ENCODE peak calls at places on chromosome 13, in eight cellular contexts. V, I, E, U, S, K, Y and M are unnamed samples.
A peak's percentile ranks its signal among the peaks of the same experiment; 100 is the strongest.

GRCh38 chr13:18943273-18943672 is 238.4 kb downstream of the TUBA3C start:
- DNase-seq in V (no peak), I (no peak), E (no peak), U (no peak), S (no peak), K (no peak), Y (no peak), M (no peak)

GRCh38 chr13:33582121-33582520 is 235.8 kb upstream of the RFC3 start:
- DNase-seq in V (no peak), I (no peak), E (peak; percentile 12), U (no peak), S (no peak), K (no peak), Y (no peak), M (peak; percentile 12)

GRCh38 chr13:46575321-46575721 is 22.4 kb downstream of the LRCH1 start:
- DNase-seq in V (no peak), I (peak; percentile 46), E (peak; percentile 70), U (no peak), S (no peak), K (no peak), Y (no peak), M (peak; percentile 25)

GRCh38 chr13:30004204-30004603 is 153.8 kb upstream of the UBL3 start:
- DNase-seq in V (no peak), I (no peak), E (no peak), U (no peak), S (no peak), K (no peak), Y (no peak), M (peak; percentile 45)

GRCh38 chr13:111179908-111180756 is 65.0 kb downstream of the ARHGEF7 start:
- DNase-seq in V (no peak), I (no peak), E (no peak), U (no peak), S (no peak), K (no peak), Y (no peak), M (no peak)

GRCh38 chr13:76425930-76426329 is 460.3 kb downstream of the KCTD12 start:
- DNase-seq in V (no peak), I (peak; percentile 78), E (peak; percentile 80), U (no peak), S (peak; percentile 11), K (no peak), Y (no peak), M (peak; percentile 66)

GRCh38 chr13:44311011-44311481 is 62.6 kb upstream of the SERP2 start:
- DNase-seq in V (no peak), I (no peak), E (peak; percentile 42), U (no peak), S (peak; percentile 91), K (no peak), Y (no peak), M (peak; percentile 7)

GRCh38 chr13:97889803-97890202 is 63.7 kb upstream of the IPO5 start:
- DNase-seq in V (no peak), I (no peak), E (no peak), U (no peak), S (no peak), K (no peak), Y (no peak), M (peak; percentile 67)

GRCh38 chr13:75226755-75227435 is 255.1 kb downstream of the TBC1D4 start:
- DNase-seq in V (no peak), I (peak; percentile 54), E (peak; percentile 89), U (no peak), S (peak; percentile 89), K (no peak), Y (peak; percentile 85), M (peak; percentile 96)

GRCh38 chr13:99980201-99981114 is 1.1 kb upstream of the ZIC2 start:
- DNase-seq in V (peak; percentile 47), I (no peak), E (peak; percentile 71), U (peak; percentile 85), S (peak; percentile 57), K (no peak), Y (no peak), M (peak; percentile 60)

DNA sequence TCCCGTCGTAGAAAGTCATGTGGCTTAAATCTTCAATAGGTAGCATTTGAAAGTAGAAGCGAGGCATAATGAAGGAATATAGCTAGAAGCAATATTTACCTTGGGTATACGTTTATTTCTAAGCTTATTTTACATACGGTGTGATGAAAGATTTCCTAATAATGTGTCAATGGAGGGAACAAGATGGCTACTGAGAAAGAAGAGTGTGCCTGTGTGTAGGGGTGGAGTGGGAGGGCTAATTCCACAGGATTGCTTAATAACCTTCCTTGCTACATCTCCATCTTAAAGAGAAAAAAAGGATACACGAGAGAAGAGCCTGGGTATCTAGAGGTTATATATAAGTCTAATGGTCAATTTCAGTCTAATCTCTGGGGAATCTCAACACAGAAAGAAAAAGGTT is 2.0 kb downstream of the SPART start:
- DNase-seq in V (no peak), I (no peak), E (peak; percentile 91), U (no peak), S (no peak), K (no peak), Y (no peak), M (peak; percentile 80)
- H3K4me3 ChIP-seq in V (peak overlapping the region; percentile 67), I (peak overlapping the region; percentile 83), E (no peak overlapping the region), U (no peak overlapping the region), S (no peak overlapping the region), K (peak overlapping the region; percentile 78), Y (no peak overlapping the region), M (peak overlapping the region; percentile 89)

GRCh38 chr13:94196426-94196825 is 283.1 kb downstream of the DCT start:
- DNase-seq in V (no peak), I (no peak), E (no peak), U (no peak), S (no peak), K (no peak), Y (no peak), M (no peak)

GRCh38 chr13:94188173-94188869 is 291.2 kb downstream of the DCT start:
- DNase-seq in V (no peak), I (no peak), E (no peak), U (no peak), S (no peak), K (no peak), Y (no peak), M (no peak)

GRCh38 chr13:94195715-94196114 is 283.8 kb downstream of the DCT start:
- DNase-seq in V (no peak), I (peak; percentile 84), E (peak; percentile 91), U (no peak), S (peak; percentile 51), K (no peak), Y (peak; percentile 79), M (peak; percentile 82)

GRCh38 chr13:94192576-94192975 is 286.9 kb downstream of the DCT start:
- DNase-seq in V (no peak), I (no peak), E (peak; percentile 42), U (peak; percentile 74), S (peak; percentile 53), K (no peak), Y (no peak), M (no peak)
- TF ChIP-seq CTCF in V (no peak), I (peak; percentile 47), E (peak; percentile 47), U (peak; percentile 82), S (peak; percentile 69), K (peak; percentile 27), Y (peak; percentile 46), M (peak; percentile 53)

DNA sequence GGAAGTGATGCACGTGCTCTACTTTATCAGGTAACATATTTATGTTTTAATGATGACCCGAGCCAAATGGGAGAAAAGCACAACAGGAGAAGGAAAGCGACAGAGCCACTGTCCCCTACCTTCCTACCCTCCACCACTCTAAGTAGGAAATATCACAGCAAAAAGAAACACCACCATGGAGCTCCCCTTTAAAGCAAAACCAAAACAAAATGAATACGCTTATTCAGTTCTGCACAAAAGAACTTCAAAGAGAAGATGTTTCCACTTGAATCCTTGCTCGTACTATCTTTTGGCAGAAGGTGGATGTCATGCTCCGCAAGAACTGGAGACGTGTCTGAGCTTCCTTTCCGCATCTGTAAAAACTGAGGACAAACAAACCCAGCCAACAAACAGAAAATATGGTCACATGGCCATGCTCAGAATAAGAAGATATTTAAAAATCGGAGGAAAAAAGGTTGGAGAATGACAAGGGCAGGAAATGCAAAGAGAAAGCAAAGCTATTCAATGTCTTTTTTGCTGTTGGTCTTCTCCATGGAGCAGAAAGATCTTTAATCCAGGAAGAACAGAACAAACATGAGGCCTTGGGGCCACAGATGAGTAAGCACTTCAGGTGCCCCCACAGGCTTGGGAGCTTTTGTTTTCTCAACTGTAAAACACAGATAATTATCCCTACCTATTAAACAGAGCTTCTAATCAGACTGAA is 19.5 kb downstream of the N4BP2L1 start:
- DNase-seq in V (no peak), I (no peak), E (no peak), U (no peak), S (no peak), K (no peak), Y (no peak), M (no peak)
- H3K4me3 ChIP-seq in V (no peak overlapping the region), I (no peak overlapping the region), E (no peak overlapping the region), U (no peak overlapping the region), S (no peak overlapping the region), K (no peak overlapping the region), Y (no peak overlapping the region), M (no peak overlapping the region)

DNA sequence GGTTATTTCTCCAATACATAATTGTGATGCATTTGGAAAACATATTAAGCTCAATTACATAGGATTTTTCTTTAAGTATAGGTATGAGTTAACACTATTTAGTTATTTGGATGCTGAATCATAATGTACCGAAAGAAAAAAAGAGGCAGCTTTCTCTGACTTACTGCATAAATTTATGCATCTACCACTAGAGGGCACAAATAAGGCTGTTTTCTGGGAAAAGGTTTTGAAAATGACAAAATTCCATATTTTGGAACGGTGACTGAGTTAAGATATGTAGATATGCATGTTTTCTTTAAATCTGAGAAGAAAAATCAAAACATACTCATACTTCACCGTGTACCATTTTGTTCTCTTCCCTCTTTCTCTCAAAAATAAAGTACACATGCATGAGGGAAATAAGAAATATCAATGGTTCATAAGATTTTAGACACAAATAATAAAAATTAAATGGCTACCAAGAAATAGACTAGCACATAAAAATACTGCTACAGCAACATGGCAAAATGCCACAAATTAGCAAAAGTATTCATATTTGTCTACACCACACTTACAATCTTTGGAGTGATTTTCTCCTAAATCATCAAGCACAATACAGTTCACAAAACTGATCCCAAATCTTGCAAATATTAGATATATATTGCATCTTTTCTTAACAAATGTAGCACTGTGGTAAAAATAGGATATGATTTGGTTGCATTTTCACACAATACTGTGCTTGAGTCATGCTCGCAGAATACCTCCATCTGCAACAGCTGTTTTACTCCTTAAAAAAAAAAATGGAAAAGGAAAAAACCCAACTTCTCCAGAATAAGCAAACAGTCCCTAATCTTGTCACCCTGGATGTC is 260.0 kb downstream of the FGF14 start:
- DNase-seq in V (no peak), I (no peak), E (peak; percentile 36), U (no peak), S (peak; percentile 39), K (no peak), Y (no peak), M (peak; percentile 20)
- TF ChIP-seq CTCF in V (peak; percentile 40), I (peak; percentile 77), E (peak; percentile 69), U (peak; percentile 61), S (peak; percentile 72), K (peak; percentile 70), Y (peak; percentile 67), M (peak; percentile 85)